ENCODE peak calls at places on chromosome 15, in five cellular contexts. N is NAMALWA, F is stomach, O is foreskin fibroblast, D is testis. H is an unnamed sample.

GRCh38 chr15:45185903-45186770 is 1.6 kb downstream of the SHF start:
- DNase-seq in O (no peak), D (no peak), F (no peak), N (no peak), H (no peak)

GRCh38 chr15:26572606-26573350 is 200.1 kb downstream of the GABRB3 start:
- DNase-seq in D (no peak), N (no peak), F (no peak), O (no peak), H (no peak)

GRCh38 chr15:56774356-56774755 is 41.0 kb upstream of the ZNF280D start:
- DNase-seq in D (no peak), F (no peak), N (no peak), O (no peak), H (no peak)

GRCh38 chr15:49282366-49282765 is 112.3 kb downstream of the GALK2 start:
- DNase-seq in D (no peak), O (no peak), F (no peak), N (no peak), H (no peak)

GRCh38 chr15:39270221-39270835 is 310.6 kb upstream of the THBS1 start:
- DNase-seq in D (no peak), N (no peak), O (no peak), F (no peak), H (no peak)

GRCh38 chr15:69446947-69447346 is 5.7 kb upstream of the RPLP1 start:
- DNase-seq in O (no peak), D (no peak), N (no peak), F (no peak), H (no peak)

GRCh38 chr15:62998262-62998909 is 44.2 kb upstream of the TPM1 start:
- DNase-seq in D (no peak), F (no peak), O (no peak), N (no peak), H (no peak)

GRCh38 chr15:85333132-85333831 is 47.1 kb upstream of the AKAP13 start:
- DNase-seq in F (no peak), N (no peak), D (peak), O (peak), H (no peak)

GRCh38 chr15:44738340-44738984 is 2.1 kb downstream of the TRIM69 start:
- DNase-seq in O (no peak), D (no peak), F (no peak), N (peak), H (peak)

GRCh38 chr15:59011262-59011947 is 23.9 kb downstream of the RNF111 start:
- DNase-seq in D (no peak), N (no peak), F (no peak), O (no peak), H (no peak)

GRCh38 chr15:64651573-64652260 is 123.7 kb downstream of the RBPMS2 start:
- DNase-seq in D (no peak), O (no peak), N (peak), F (no peak), H (no peak)

GRCh38 chr15:91867581-91868026 is 14.1 kb downstream of the SLCO3A1 start:
- DNase-seq in O (peak), N (no peak), F (peak), D (peak), H (no peak)

GRCh38 chr15:91561371-91562100 is 292.0 kb upstream of the SLCO3A1 start:
- DNase-seq in O (peak), D (no peak), N (no peak), F (no peak), H (no peak)

GRCh38 chr15:75029378-75030022 is 6.1 kb downstream of the PPCDC start:
- DNase-seq in N (peak), F (peak), O (peak), D (peak), H (peak)

GRCh38 chr15:57769266-57769665 is 62.8 kb downstream of the POLR2M start:
- DNase-seq in F (no peak), N (no peak), D (peak), O (peak), H (no peak)

H was measured in SK-N-MC.